ENCODE peak calls at places on chromosome 1, in eight cellular contexts. W is tibial nerve; E is progenitor cell of endocrine pancreas; F is Calu3; C is coronary artery; D is fibroblast of mammary gland; A is CD8-positive, alpha-beta T cell; Y is PC-9. I is an unnamed sample.

GRCh38 chr1:100390507-100390906 is 38.2 kb downstream of the CDC14A start:
- DNase-seq in W (no peak), E (no peak), F (no peak), C (no peak), D (no peak), A (no peak), Y (no peak), I (no peak)

GRCh38 chr1:212368073-212368484 is 46.6 kb downstream of the PACC1 start:
- DNase-seq in W (peak), E (no peak), F (peak), C (no peak), D (peak), A (peak), Y (peak), I (no peak)

GRCh38 chr1:182235952-182236650 is 155.5 kb downstream of the GLUL start:
- DNase-seq in W (no peak), E (no peak), F (peak), C (no peak), D (peak), A (no peak), Y (peak), I (no peak)

GRCh38 chr1:116806245-116806644 is 52.0 kb downstream of the CD2 start:
- DNase-seq in W (no peak), E (no peak), F (no peak), C (no peak), D (no peak), A (no peak), Y (no peak), I (no peak)

GRCh38 chr1:216212826-216213225 is 210.4 kb downstream of the USH2A start:
- DNase-seq in W (no peak), E (no peak), F (no peak), C (no peak), D (no peak), A (no peak), Y (no peak), I (no peak)

GRCh38 chr1:17768651-17769241 is 13.6 kb downstream of the ACTL8 start:
- DNase-seq in W (peak), E (no peak), F (no peak), C (no peak), D (peak), A (no peak), Y (peak), I (no peak)

GRCh38 chr1:107683683-107684082 is 281.3 kb downstream of the VAV3 start:
- DNase-seq in W (no peak), E (no peak), F (no peak), C (no peak), D (no peak), A (no peak), Y (no peak), I (no peak)

GRCh38 chr1:198669023-198669698 is 30.3 kb downstream of the PTPRC start:
- DNase-seq in W (no peak), E (no peak), F (peak), C (no peak), D (peak), A (no peak), Y (peak), I (no peak)

GRCh38 chr1:17118706-17119075 is 560 bp downstream of the PADI2 start:
- DNase-seq in W (no peak), E (no peak), F (no peak), C (no peak), D (no peak), A (no peak), Y (no peak), I (no peak)

GRCh38 chr1:998051-998821 is 1.7 kb downstream of the HES4 start:
- DNase-seq in W (no peak), E (peak), F (no peak), C (no peak), D (no peak), A (no peak), Y (no peak), I (no peak)
- TF ChIP-seq CTCF in W (no peak), E (no peak), F (no peak), C (no peak), D (no peak), A (no peak), Y (no peak), I (no peak)

DNA sequence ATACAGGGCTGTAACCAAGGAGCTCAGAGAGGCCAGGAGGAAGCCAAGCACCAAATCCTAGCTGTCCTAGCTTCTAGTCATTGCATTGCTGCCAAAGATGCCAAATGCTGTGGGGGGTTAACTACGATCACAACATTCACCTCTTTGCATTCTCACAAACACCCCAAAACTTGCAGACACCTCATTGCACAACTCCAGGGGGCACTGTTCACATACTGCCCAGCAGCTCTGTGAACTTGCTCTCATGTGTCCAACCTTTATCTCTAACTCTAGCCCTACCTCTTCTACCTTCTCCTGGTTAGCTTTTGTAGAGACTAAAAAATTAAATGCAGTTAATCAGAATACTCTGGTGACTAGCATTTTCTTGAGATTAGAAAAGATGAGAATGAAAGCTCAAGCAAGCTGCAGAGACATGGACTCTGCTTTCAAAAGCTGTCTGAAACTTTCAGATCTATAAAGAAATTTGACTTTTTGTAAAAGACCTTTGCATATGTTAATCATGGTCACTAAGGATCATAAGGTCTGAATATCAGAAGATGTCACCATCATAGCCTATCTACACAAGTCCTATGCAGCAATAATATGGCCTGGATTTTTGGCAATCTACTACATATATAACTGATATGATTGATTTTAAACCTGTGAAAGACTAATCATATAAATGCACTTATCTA is 14.0 kb upstream of the KIF14 start:
- DNase-seq in W (no peak), E (no peak), F (no peak), C (no peak), D (no peak), A (no peak), Y (no peak), I (no peak)
- TF ChIP-seq CTCF in W (no peak), E (peak), F (no peak), C (no peak), D (peak), A (no peak), Y (no peak), I (no peak)

DNA sequence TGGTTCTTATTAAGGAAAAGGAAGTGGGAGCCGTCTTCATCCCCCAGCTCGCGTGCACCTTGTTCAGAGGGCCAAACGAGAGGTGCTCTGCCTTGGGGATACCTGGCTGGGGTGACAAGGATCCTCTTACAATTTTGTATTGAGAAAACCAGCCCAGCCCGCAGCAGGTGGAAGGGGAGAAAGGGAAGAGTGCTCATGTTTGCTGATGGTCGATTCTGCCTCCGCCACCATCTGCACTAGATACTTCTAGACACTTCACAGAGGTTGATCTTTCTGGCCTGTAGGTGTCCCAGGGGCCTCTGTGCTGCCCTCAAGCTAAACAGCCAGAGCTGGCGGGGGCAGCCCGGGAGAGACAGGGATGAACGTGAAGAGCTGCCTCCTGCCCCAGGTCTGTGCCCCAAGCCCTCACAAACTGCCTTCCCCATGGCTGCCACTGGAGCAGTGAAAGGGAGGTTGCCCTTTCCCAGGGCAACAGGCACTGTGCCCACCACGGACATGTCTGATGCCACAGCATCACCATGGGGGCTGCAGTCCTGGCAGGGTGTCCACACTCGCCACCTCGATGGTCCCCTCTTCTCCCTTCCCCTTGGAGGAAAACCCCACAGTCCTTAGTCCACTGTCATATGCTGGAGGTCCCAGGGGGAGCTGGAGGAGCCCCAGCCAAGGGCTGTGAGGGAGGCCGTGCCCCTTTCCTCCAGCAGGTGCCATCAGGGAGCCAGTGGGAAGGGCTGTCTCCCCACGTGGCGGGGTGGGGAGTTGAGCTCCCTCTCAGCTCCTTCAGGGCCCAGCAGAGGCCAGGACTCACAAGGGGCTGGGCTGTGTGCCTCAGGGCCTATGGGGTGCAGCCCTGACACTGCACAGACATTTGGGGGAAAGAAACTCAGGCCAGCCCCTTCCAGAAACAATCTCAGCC is 8.1 kb downstream of the ADPRS start:
- DNase-seq in W (no peak), E (no peak), F (peak), C (peak), D (peak), A (no peak), Y (peak), I (peak)
- TF ChIP-seq CTCF in W (no peak), E (peak), F (no peak), C (no peak), D (no peak), A (no peak), Y (no peak), I (no peak)

DNA sequence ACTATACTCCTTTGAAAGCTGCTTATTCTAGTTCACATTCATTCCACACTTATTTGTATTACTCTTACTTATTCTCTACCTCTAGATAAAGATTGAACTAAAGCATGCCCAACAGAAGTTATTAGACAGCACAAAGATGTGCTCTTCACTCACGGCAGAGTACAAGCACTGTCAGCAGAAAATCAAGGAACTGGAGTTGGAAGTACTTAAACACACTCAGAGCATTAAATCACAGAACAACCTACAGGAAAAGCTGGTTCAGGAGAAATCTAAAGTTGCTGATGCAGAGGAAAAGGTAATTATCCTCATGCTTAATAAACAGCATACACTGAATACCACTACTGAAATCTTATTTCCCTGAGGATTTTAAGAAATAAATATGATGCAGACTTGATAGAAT is 81.3 kb upstream of the PPIH start:
- DNase-seq in W (no peak), E (no peak), F (no peak), C (no peak), D (no peak), A (no peak), Y (no peak), I (no peak)
- TF ChIP-seq CTCF in W (no peak), E (no peak), F (no peak), C (no peak), D (no peak), A (no peak), Y (no peak), I (no peak)

GRCh38 chr1:50426702-50427085 is 3.5 kb upstream of the DMRTA2 start:
- DNase-seq in W (no peak), E (no peak), F (no peak), C (no peak), D (no peak), A (no peak), Y (no peak), I (no peak)
- TF ChIP-seq CTCF in W (no peak), E (no peak), F (no peak), C (no peak), D (no peak), A (no peak), Y (no peak), I (no peak)

GRCh38 chr1:60972841-60973364 is 109.5 kb upstream of the NFIA start:
- DNase-seq in W (no peak), E (no peak), F (no peak), C (no peak), D (peak), A (no peak), Y (peak), I (no peak)

GRCh38 chr1:60971330-60971729 is 111.0 kb upstream of the NFIA start:
- DNase-seq in W (no peak), E (no peak), F (no peak), C (no peak), D (no peak), A (no peak), Y (no peak), I (no peak)

GRCh38 chr1:60973668-60974067 is 108.7 kb upstream of the NFIA start:
- DNase-seq in W (no peak), E (no peak), F (no peak), C (no peak), D (no peak), A (no peak), Y (no peak), I (no peak)

GRCh38 chr1:60974524-60974923 is 107.8 kb upstream of the NFIA start:
- DNase-seq in W (no peak), E (no peak), F (no peak), C (no peak), D (no peak), A (no peak), Y (no peak), I (no peak)

GRCh38 chr1:60970081-60970509 is 112.3 kb upstream of the NFIA start:
- DNase-seq in W (no peak), E (no peak), F (no peak), C (no peak), D (peak), A (no peak), Y (no peak), I (no peak)
- TF ChIP-seq CTCF in W (peak), E (peak), F (no peak), C (no peak), D (peak), A (no peak), Y (peak), I (peak)

GRCh38 chr1:49026230-49026811 is 249.6 kb upstream of the BEND5 start:
- DNase-seq in W (no peak), E (no peak), F (no peak), C (no peak), D (no peak), A (no peak), Y (no peak), I (no peak)
- TF ChIP-seq CTCF in W (no peak), E (no peak), F (no peak), C (no peak), D (no peak), A (no peak), Y (no peak), I (no peak)

GRCh38 chr1:113219377-113219776 is 146.4 kb downstream of the LRIG2 start:
- DNase-seq in W (no peak), E (no peak), F (peak), C (no peak), D (no peak), A (no peak), Y (no peak), I (no peak)
- TF ChIP-seq CTCF in W (no peak), E (peak), F (no peak), C (no peak), D (peak), A (no peak), Y (peak), I (no peak)

DNA sequence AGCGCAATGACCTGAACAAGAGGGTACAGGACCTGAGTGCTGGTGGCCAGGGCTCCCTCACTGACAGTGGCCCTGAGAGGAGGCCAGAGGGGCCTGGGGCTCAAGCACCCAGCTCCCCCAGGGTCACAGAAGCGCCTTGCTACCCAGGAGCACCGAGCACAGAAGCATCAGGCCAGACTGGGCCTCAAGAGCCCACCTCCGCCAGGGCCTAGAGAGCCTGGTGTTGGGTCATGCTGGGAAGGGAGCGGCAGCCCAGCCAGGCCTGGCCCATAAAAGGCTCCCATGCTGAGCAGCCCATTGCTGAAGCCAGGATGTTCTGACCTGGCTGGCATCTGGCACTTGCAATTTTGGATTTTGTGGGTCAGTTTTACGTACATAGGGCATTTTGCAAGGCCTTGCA is 5.4 kb upstream of the CCDC28B start:
- DNase-seq in W (no peak), E (no peak), F (no peak), C (no peak), D (no peak), A (no peak), Y (no peak), I (no peak)
- TF ChIP-seq CTCF in W (no peak), E (no peak), F (no peak), C (no peak), D (no peak), A (no peak), Y (no peak), I (no peak)